ENCODE peak calls at places on chromosomes 7 and 10, in seven cellular contexts. Y is neural progenitor cell, X is IMR-90, V is OCI-LY7, T is endothelial cell of umbilical vein, C is hepatocyte, N is osteoblast. R is an unnamed sample.

GRCh38 chr7:142006577-142006976 is 10.9 kb downstream of the MGAM start:
- DNase-seq in Y (no peak), X (no peak), V (no peak), T (no peak), C (no peak), N (no peak), R (peak)

GRCh38 chr7:130486963-130487324 is 4.9 kb upstream of the MEST start:
- DNase-seq in Y (no peak), X (no peak), V (no peak), T (peak), C (no peak), N (no peak), R (no peak)

GRCh38 chr10:97408496-97408992 is 7.4 kb upstream of the RRP12 start:
- DNase-seq in Y (no peak), X (no peak), V (no peak), T (no peak), C (no peak), N (no peak), R (no peak)

GRCh38 chr7:69714886-69715571 is 116.8 kb downstream of the AUTS2 start:
- DNase-seq in Y (no peak), X (no peak), V (no peak), T (no peak), C (no peak), N (no peak), R (no peak)

GRCh38 chr7:45654341-45654740 is 80.2 kb downstream of the ADCY1 start:
- DNase-seq in Y (no peak), X (no peak), V (no peak), T (no peak), C (no peak), N (no peak), R (no peak)

GRCh38 chr10:29317027-29317420 is 28.2 kb downstream of the LYZL1 start:
- DNase-seq in Y (no peak), X (peak), V (no peak), T (peak), C (no peak), N (peak), R (no peak)

GRCh38 chr7:139505563-139505962 is 17.9 kb upstream of the CLEC2L start:
- DNase-seq in Y (peak), X (no peak), V (peak), T (no peak), C (no peak), N (peak), R (peak)

GRCh38 chr7:25564980-25565379 is 336.7 kb upstream of the NPVF start:
- DNase-seq in Y (no peak), X (no peak), V (no peak), T (no peak), C (no peak), N (no peak), R (no peak)

GRCh38 chr7:80225361-80225760 is 90.7 kb downstream of the GNAI1 start:
- DNase-seq in Y (no peak), X (no peak), V (no peak), T (no peak), C (no peak), N (peak), R (no peak)

GRCh38 chr7:2104716-2105115 is 128.0 kb downstream of the MAD1L1 start:
- DNase-seq in Y (no peak), X (no peak), V (no peak), T (no peak), C (no peak), N (no peak), R (no peak)

GRCh38 chr7:105133986-105134655 is 120.1 kb downstream of the KMT2E start:
- DNase-seq in Y (no peak), X (no peak), V (no peak), T (peak), C (no peak), N (no peak), R (no peak)

GRCh38 chr7:21077602-21078001 is 290.9 kb upstream of the SP8 start:
- DNase-seq in Y (no peak), X (no peak), V (no peak), T (no peak), C (no peak), N (no peak), R (no peak)

GRCh38 chr7:75960372-75960771 is 34.0 kb downstream of the TMEM120A start:
- DNase-seq in Y (no peak), X (no peak), V (no peak), T (no peak), C (no peak), N (no peak), R (no peak)

GRCh38 chr7:120547605-120548004 is 274.6 kb downstream of the KCND2 start:
- DNase-seq in Y (no peak), X (no peak), V (no peak), T (no peak), C (no peak), N (no peak), R (no peak)

GRCh38 chr10:32386623-32387022 is 39.7 kb upstream of the EPC1 start:
- DNase-seq in Y (no peak), X (peak), V (no peak), T (no peak), C (no peak), N (no peak), R (peak)

GRCh38 chr10:95758351-95759025 is 2.5 kb downstream of the ENTPD1 start:
- DNase-seq in Y (no peak), X (peak), V (peak), T (peak), C (no peak), N (no peak), R (peak)

GRCh38 chr7:139825666-139826290 is 3.3 kb upstream of the TBXAS1 start:
- DNase-seq in Y (no peak), X (peak), V (no peak), T (no peak), C (peak), N (no peak), R (no peak)

GRCh38 chr10:120580651-120581259 is 123.7 kb downstream of the PLPP4 start:
- DNase-seq in Y (no peak), X (no peak), V (no peak), T (peak), C (peak), N (no peak), R (no peak)

GRCh38 chr7:29806131-29806792 is at the start of gene WIPF3:
- DNase-seq in Y (peak), X (no peak), V (no peak), T (peak), C (peak), N (peak), R (no peak)

GRCh38 chr7:140249036-140249806 is 72.4 kb upstream of the KDM7A start:
- DNase-seq in Y (no peak), X (no peak), V (no peak), T (no peak), C (no peak), N (no peak), R (no peak)

GRCh38 chr7:46982928-46983327 is 599.0 kb downstream of the TNS3 start:
- DNase-seq in Y (no peak), X (no peak), V (no peak), T (no peak), C (no peak), N (no peak), R (no peak)

GRCh38 chr7:37945336-37945735 is 24.9 kb downstream of the EPDR1 start:
- DNase-seq in Y (no peak), X (no peak), V (no peak), T (no peak), C (no peak), N (peak), R (no peak)

GRCh38 chr7:74380720-74381119 is 73.0 kb upstream of the GTF2IRD1 start:
- DNase-seq in Y (no peak), X (no peak), V (no peak), T (no peak), C (no peak), N (peak), R (no peak)

GRCh38 chr7:13628231-13629001 is 361.1 kb downstream of the ETV1 start:
- DNase-seq in Y (no peak), X (peak), V (no peak), T (no peak), C (no peak), N (no peak), R (no peak)
- H2AFZ ChIP-seq in Y (no peak), X (peak), V (no peak), T (no peak), C (no peak), N (no peak), R (peak)

GRCh38 chr7:114087674-114088539 is 169.1 kb upstream of the PPP1R3A start:
- DNase-seq in Y (peak), X (no peak), V (no peak), T (peak), C (peak), N (peak), R (no peak)
- H2AFZ ChIP-seq in Y (no peak), X (peak), V (no peak), T (no peak), C (peak), N (no peak), R (no peak)

DNA sequence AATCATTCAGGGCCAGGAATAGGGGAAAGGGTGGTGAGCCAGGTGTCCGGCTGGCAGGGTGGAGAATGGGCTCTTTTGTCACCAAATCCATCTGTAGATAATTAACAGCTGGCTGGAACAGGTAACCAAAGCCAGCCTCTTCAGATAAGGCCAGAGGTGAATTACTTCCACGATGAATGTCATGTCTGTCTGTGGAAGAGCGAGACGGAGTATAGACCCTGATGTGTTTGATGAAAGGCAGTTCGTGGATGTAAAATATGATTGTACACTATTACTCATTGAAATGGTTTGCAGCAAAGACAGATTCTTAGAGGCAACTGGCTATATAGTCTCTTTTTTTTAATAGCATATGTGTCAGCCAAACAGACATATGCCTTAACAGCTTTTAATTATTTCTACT is 149.8 kb downstream of the KLF6 start:
- DNase-seq in Y (no peak), X (no peak), V (no peak), T (no peak), C (no peak), N (no peak), R (no peak)
- H2AFZ ChIP-seq in Y (no peak), X (no peak), V (no peak), T (no peak), C (no peak), N (no peak), R (no peak)

GRCh38 chr10:128065881-128066534 is 60.2 kb downstream of the MKI67 start:
- DNase-seq in Y (no peak), X (no peak), V (no peak), T (no peak), C (no peak), N (peak), R (no peak)

GRCh38 chr10:128064615-128065580 is 61.3 kb downstream of the MKI67 start:
- DNase-seq in Y (no peak), X (peak), V (peak), T (no peak), C (no peak), N (peak), R (peak)

GRCh38 chr10:128068398-128069285 is 57.6 kb downstream of the MKI67 start:
- DNase-seq in Y (no peak), X (no peak), V (peak), T (no peak), C (no peak), N (peak), R (no peak)

GRCh38 chr10:128067691-128068397 is 58.4 kb downstream of the MKI67 start:
- DNase-seq in Y (no peak), X (no peak), V (no peak), T (no peak), C (no peak), N (peak), R (no peak)

GRCh38 chr10:128066954-128067382 is 59.3 kb downstream of the MKI67 start:
- DNase-seq in Y (no peak), X (no peak), V (no peak), T (no peak), C (no peak), N (no peak), R (no peak)
- H2AFZ ChIP-seq in Y (no peak), X (no peak), V (no peak), T (no peak), C (no peak), N (no peak), R (no peak)

GRCh38 chr7:116505823-116506222 is 6.3 kb downstream of the CAV2 start:
- DNase-seq in Y (no peak), X (no peak), V (no peak), T (no peak), C (no peak), N (no peak), R (no peak)

GRCh38 chr7:116511552-116512523 is 12.3 kb downstream of the CAV2 start:
- DNase-seq in Y (peak), X (peak), V (peak), T (peak), C (no peak), N (no peak), R (peak)

GRCh38 chr7:116512524-116513188 is 12.2 kb upstream of the CAV1 start:
- DNase-seq in Y (no peak), X (peak), V (no peak), T (no peak), C (no peak), N (no peak), R (no peak)

GRCh38 chr7:116510795-116511194 is 11.3 kb downstream of the CAV2 start:
- DNase-seq in Y (no peak), X (no peak), V (no peak), T (peak), C (no peak), N (no peak), R (no peak)

DNA sequence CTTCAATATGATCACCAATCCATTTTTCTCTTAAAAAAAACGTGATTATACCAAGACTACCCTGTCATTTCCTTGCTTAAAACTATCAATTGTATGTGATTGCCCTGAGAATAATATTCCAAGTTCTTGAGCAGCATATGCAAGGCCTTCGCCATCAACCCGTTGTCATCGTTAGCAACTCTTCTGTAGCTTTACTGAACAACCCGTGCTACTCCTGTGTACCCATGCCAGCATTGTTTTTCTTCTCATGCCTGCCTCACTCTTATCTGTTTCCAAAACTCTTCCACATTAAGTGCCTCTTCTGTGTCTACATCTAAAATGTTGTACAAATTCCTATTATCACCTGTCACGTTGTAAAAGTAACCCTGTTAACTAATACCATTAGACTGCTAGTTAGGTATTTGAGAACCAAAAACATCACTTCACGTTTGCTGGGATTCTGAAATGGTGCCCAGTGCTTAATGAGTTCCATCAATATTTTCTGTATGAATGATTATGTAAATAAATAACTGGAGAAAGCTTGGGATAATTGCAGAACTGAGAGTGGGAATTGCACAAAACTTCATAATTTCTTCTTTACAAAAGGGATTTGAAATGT is 10.5 kb downstream of the CAV2 start:
- DNase-seq in Y (no peak), X (peak), V (no peak), T (peak), C (no peak), N (no peak), R (no peak)
- H2AFZ ChIP-seq in Y (no peak), X (no peak), V (no peak), T (no peak), C (no peak), N (no peak), R (no peak)